ENCODE peak calls at places on chromosome 14, in four cellular contexts. L is IMR-90; B is thyroid gland; Y is CD8-positive, alpha-beta memory T cell. I is an unnamed sample.

GRCh38 chr14:30525833-30526232 is 33.1 kb upstream of the G2E3 start:
- DNase-seq in B (no peak), L (peak; percentile 14), Y (no peak), I (no peak)

GRCh38 chr14:31445703-31446102 is 11.6 kb downstream of the DTD2 start:
- DNase-seq in B (no peak), L (no peak), Y (no peak), I (no peak)

GRCh38 chr14:68816183-68816942 is 23.5 kb upstream of the ZFP36L1 start:
- DNase-seq in Y (peak; percentile 85), B (peak; percentile 90), L (peak; percentile 86), I (no peak)

GRCh38 chr14:53924754-53925153 is 31.9 kb downstream of the BMP4 start:
- DNase-seq in Y (no peak), B (no peak), L (peak; percentile 95), I (no peak)

GRCh38 chr14:97010491-97011160 is 213.4 kb downstream of the VRK1 start:
- DNase-seq in Y (no peak), B (no peak), L (no peak), I (no peak)

GRCh38 chr14:84826349-84826748 is 703.6 kb upstream of the FLRT2 start:
- DNase-seq in B (no peak), L (no peak), Y (no peak), I (no peak)

GRCh38 chr14:63745858-63746425 is 18.1 kb upstream of the SGPP1 start:
- DNase-seq in L (no peak), B (no peak), Y (no peak), I (no peak)

GRCh38 chr14:42222924-42223471 is 616.3 kb downstream of the LRFN5 start:
- DNase-seq in L (peak; percentile 83), Y (no peak), B (peak; percentile 48), I (no peak)

GRCh38 chr14:85125331-85125730 is 404.6 kb upstream of the FLRT2 start:
- DNase-seq in B (no peak), Y (no peak), L (no peak), I (no peak)

GRCh38 chr14:101960225-101960624 is 4.1 kb upstream of the DYNC1H1 start:
- DNase-seq in B (no peak), Y (peak; percentile 17), L (no peak), I (no peak)

GRCh38 chr14:102775855-102776760 is 1.1 kb upstream of the TRAF3 start:
- DNase-seq in B (no peak), Y (no peak), L (peak; percentile 80), I (no peak)

GRCh38 chr14:88553886-88554457 is 835 bp downstream of the PTPN21 start:
- DNase-seq in Y (no peak), L (peak; percentile 8), B (peak; percentile 32), I (no peak)

GRCh38 chr14:88551936-88552565 is 2.8 kb downstream of the PTPN21 start:
- DNase-seq in L (peak; percentile 19), B (peak; percentile 17), Y (no peak), I (no peak)

GRCh38 chr14:88554458-88555286 is at the start of gene PTPN21:
- DNase-seq in L (peak; percentile 64), B (peak; percentile 82), Y (no peak), I (no peak)

GRCh38 chr14:88551094-88551870 is 3.5 kb downstream of the PTPN21 start:
- DNase-seq in B (peak; percentile 80), Y (no peak), L (peak; percentile 82), I (no peak)

DNA sequence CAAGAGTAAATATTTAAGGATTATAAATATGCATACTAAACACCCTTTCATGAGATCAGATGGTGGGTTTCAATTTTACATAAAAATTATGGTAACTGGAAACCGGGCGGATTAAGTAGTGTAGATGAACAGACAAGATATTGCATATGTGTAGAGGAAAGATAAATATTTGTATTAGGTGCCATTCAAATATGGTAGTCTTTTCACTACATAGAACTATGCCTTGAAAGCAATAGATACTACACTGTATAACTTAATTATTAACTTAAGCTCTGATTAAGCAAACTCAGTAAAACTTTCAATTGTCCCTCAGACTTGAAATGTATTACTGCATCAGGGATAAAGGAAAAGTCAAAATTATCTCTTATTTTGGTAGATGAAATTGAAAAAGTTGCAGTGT is 1.9 kb downstream of the PTPN21 start:
- DNase-seq in B (no peak), L (no peak), Y (no peak), I (no peak)
- H3K4me3 ChIP-seq in B (no peak overlapping the region), L (no peak overlapping the region), Y (no peak overlapping the region), I (no peak overlapping the region)

DNA sequence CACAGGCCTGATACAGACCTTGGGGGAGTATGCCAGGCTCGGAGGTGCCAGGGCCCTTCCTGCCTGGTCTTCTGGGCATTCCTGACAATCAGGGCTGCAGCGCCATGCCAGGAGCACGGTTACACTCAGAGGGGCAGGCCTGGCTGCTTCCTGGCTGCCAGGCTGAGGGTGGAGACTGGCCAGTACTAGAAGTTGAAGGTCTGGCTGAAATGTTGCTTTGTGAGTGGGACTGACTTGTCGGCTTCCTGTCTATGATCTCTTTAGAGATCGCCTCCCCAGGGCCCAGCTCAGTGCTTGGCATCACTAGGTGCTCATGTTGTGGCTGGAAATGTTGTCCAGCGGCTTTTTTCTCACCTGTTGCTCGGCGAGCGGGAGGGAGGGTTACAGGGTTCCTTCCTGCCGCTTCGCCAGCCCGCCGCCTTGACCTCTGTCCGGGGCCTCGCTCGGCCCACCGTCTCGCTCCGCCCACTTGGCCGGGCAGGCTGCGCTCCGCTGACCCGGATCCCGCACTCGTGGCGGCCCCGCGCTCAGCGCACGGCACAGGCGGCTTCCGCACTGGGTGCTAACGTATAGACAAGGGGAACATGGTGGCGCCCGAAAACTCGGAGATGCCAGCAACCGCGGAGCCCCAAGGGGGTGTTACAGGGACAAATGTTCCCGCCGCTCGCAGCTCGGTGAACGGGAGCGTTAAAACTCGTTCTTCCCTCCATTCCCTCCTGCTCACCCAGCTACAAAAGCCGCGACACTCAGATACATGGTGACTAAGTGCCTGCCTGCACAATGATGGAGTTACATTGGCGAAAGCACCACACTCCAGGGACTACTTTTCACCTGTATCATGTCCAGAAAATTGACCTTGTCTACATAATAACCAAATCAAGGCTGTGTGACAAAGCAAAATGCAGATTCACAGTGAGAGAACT is 32.7 kb downstream of the PAPLN start:
- DNase-seq in Y (no peak), B (peak; percentile 81), L (peak; percentile 18), I (no peak)
- H3K4me3 ChIP-seq in Y (no peak overlapping the region), B (no peak overlapping the region), L (peak overlapping the region; percentile 21), I (no peak overlapping the region)

DNA sequence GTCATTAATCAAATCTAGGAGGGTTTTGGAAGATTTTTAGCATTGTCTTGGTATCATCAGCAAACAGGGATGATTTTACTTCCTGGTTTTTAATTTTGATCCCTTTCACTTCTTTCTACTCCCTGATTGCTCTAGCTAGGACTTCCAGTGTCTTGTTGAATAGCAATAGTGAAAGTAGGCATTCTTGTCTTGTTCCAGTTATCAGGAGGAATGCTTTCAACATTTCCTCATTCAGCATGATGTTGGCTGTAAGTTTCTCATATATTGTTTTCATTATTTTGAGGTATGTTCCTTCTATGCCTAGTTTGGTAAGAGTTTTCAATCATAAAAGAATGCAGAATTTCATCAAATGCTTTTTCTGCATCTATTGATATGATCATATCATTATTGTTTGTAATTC is 244.2 kb upstream of the CLEC14A start:
- DNase-seq in B (no peak), L (peak; percentile 33), Y (no peak), I (no peak)
- H3K4me3 ChIP-seq in B (no peak overlapping the region), L (no peak overlapping the region), Y (no peak overlapping the region), I (no peak overlapping the region)

GRCh38 chr14:104767634-104767918 is 14.6 kb downstream of the SIVA1 start:
- DNase-seq in Y (no peak), L (no peak), B (no peak), I (no peak)
- H3K4me3 ChIP-seq in Y (no peak overlapping the region), L (no peak overlapping the region), B (no peak overlapping the region), I (no peak overlapping the region)

GRCh38 chr14:99575043-99576023 is 28.7 kb downstream of the CCDC85C start:
- DNase-seq in L (peak; percentile 19), B (peak; percentile 98), Y (no peak), I (no peak)

GRCh38 chr14:99573000-99573330 is 31.0 kb downstream of the CCDC85C start:
- DNase-seq in B (peak; percentile 55), L (no peak), Y (no peak), I (no peak)

GRCh38 chr14:99573436-99574098 is 30.4 kb downstream of the CCDC85C start:
- DNase-seq in Y (no peak), L (no peak), B (no peak), I (no peak)

GRCh38 chr14:99572173-99572999 is 31.6 kb downstream of the CCDC85C start:
- DNase-seq in L (no peak), B (no peak), Y (no peak), I (no peak)

GRCh38 chr14:99574099-99574880 is 29.7 kb downstream of the CCDC85C start:
- DNase-seq in B (peak; percentile 83), L (peak; percentile 78), Y (no peak), I (peak; percentile 58)
- H3K4me3 ChIP-seq in B (no peak overlapping the region), L (no peak overlapping the region), Y (no peak overlapping the region), I (no peak overlapping the region)

I was measured in NT2/D1.